ENCODE peak calls at places on chromosome 10, in ten cellular contexts. Z is lung; F is tibial artery; L is mucosa of gallbladder; W is T-helper 2 cell; S is stimulated activated CD4-positive, alpha-beta T cell treated with anti-CD3 and anti-CD28 coated beads, Interleukin-4, amount 100 ng/mL, for 4 hours; K is GM19239; N is RWPE1; E is foreskin keratinocyte; U is progenitor cell of endocrine pancreas. D is an unnamed sample.

GRCh38 chr10:43259981-43260761 is 6.7 kb downstream of the RASGEF1A start:
- DNase-seq in K (no peak), L (no peak), F (no peak), E (no peak), S (no peak), N (peak), W (no peak), Z (no peak), U (no peak), D (no peak)

GRCh38 chr10:127398140-127398966 is 150.8 kb upstream of the NPS start:
- DNase-seq in K (no peak), U (no peak), E (no peak), L (no peak), W (no peak), N (peak), Z (no peak), S (no peak), F (no peak), D (no peak)

GRCh38 chr10:76397210-76397881 is 965.9 kb downstream of the LRMDA start:
- DNase-seq in K (no peak), Z (no peak), L (no peak), W (no peak), N (no peak), E (no peak), U (no peak), S (no peak), F (peak), D (no peak)

GRCh38 chr10:89337493-89337892 is 9.7 kb downstream of the IFIT3 start:
- DNase-seq in Z (no peak), U (no peak), W (no peak), L (no peak), N (peak), E (peak), K (no peak), S (no peak), F (no peak), D (no peak)

GRCh38 chr10:98357208-98357836 is 57.7 kb downstream of the PYROXD2 start:
- DNase-seq in N (no peak), L (no peak), K (no peak), S (no peak), Z (no peak), E (no peak), W (no peak), F (no peak), U (no peak), D (no peak)

GRCh38 chr10:74837750-74838149 is 11.3 kb downstream of the KAT6B start:
- DNase-seq in F (no peak), N (no peak), S (no peak), W (no peak), U (no peak), K (no peak), Z (no peak), E (no peak), L (no peak), D (peak)

GRCh38 chr10:33277135-33277536 is 57.3 kb downstream of the NRP1 start:
- DNase-seq in K (no peak), L (peak), Z (no peak), F (peak), S (no peak), N (no peak), E (no peak), W (no peak), U (no peak), D (no peak)

GRCh38 chr10:100775346-100775745 is 30.0 kb downstream of the PAX2 start:
- DNase-seq in S (no peak), W (no peak), F (no peak), K (no peak), L (no peak), Z (no peak), N (no peak), U (no peak), E (no peak), D (no peak)

GRCh38 chr10:110358869-110359629 is 54.3 kb upstream of the SMNDC1 start:
- DNase-seq in Z (no peak), S (no peak), K (no peak), L (peak), E (peak), U (no peak), N (peak), W (no peak), F (no peak), D (no peak)

GRCh38 chr10:121800831-121801230 is 127.0 kb downstream of the ATE1 start:
- DNase-seq in E (no peak), N (no peak), K (no peak), L (no peak), S (no peak), F (no peak), W (no peak), Z (no peak), U (no peak), D (no peak)

GRCh38 chr10:73910764-73911552 is at the start of gene PLAU:
- DNase-seq in Z (peak), S (peak), N (no peak), L (peak), K (peak), F (peak), E (no peak), U (peak), W (peak), D (peak)

GRCh38 chr10:60934215-60935175 is 9.5 kb downstream of the RHOBTB1 start:
- DNase-seq in E (no peak), Z (no peak), N (no peak), S (no peak), W (no peak), F (no peak), U (no peak), K (no peak), L (no peak), D (no peak)

GRCh38 chr10:114537791-114538543 is 120.1 kb downstream of the ABLIM1 start:
- DNase-seq in K (no peak), Z (no peak), W (no peak), S (no peak), L (no peak), U (no peak), F (no peak), N (no peak), E (no peak), D (peak)